ENCODE peak calls at places on chromosomes 7 and 10, in five cellular contexts. One of them, this sample, is unnamed.

GRCh38 chr10:132142396-132143161 is 44.2 kb upstream of the DPYSL4 start:
- DNase-seq in esophagus squamous epithelium: no peak
- DNase-seq in NB4: peak
- DNase-seq in stomach: peak
- DNase-seq in IMR-90: no peak
- DNase-seq in this sample: no peak

GRCh38 chr7:96204601-96205000 is 117.3 kb downstream of the SLC25A13 start:
- DNase-seq in IMR-90: no peak
- DNase-seq in stomach: no peak
- DNase-seq in esophagus squamous epithelium: no peak
- DNase-seq in NB4: no peak
- DNase-seq in this sample: no peak

GRCh38 chr10:78660446-78661106 is 408.2 kb upstream of the ZMIZ1 start:
- DNase-seq in NB4: no peak
- DNase-seq in IMR-90: no peak
- DNase-seq in esophagus squamous epithelium: no peak
- DNase-seq in stomach: no peak
- DNase-seq in this sample: no peak

GRCh38 chr7:158266817-158267736 is 320.5 kb downstream of the PTPRN2 start:
- DNase-seq in IMR-90: no peak
- DNase-seq in stomach: peak
- DNase-seq in esophagus squamous epithelium: no peak
- DNase-seq in NB4: no peak
- DNase-seq in this sample: no peak

GRCh38 chr7:70583965-70584883 is 547.7 kb upstream of the GALNT17 start:
- DNase-seq in stomach: peak
- DNase-seq in IMR-90: no peak
- DNase-seq in esophagus squamous epithelium: no peak
- DNase-seq in NB4: no peak
- DNase-seq in this sample: no peak

GRCh38 chr7:20865684-20866083 is 79.0 kb upstream of the SP8 start:
- DNase-seq in IMR-90: no peak
- DNase-seq in esophagus squamous epithelium: no peak
- DNase-seq in NB4: no peak
- DNase-seq in stomach: no peak
- DNase-seq in this sample: no peak

GRCh38 chr10:116281780-116282179 is 8.8 kb upstream of the GFRA1 start:
- DNase-seq in IMR-90: no peak
- DNase-seq in esophagus squamous epithelium: no peak
- DNase-seq in stomach: no peak
- DNase-seq in NB4: no peak
- DNase-seq in this sample: no peak

GRCh38 chr7:100516135-100516812 is 22.7 kb upstream of the AGFG2 start:
- DNase-seq in esophagus squamous epithelium: no peak
- DNase-seq in stomach: peak
- DNase-seq in NB4: no peak
- DNase-seq in IMR-90: peak
- DNase-seq in this sample: peak

GRCh38 chr10:133160813-133161471 is 923 bp downstream of the KNDC1 start:
- DNase-seq in IMR-90: no peak
- DNase-seq in NB4: peak
- DNase-seq in esophagus squamous epithelium: no peak
- DNase-seq in stomach: no peak
- DNase-seq in this sample: no peak

GRCh38 chr7:37372750-37373149 is 75.9 kb downstream of the ELMO1 start:
- DNase-seq in esophagus squamous epithelium: no peak
- DNase-seq in NB4: no peak
- DNase-seq in IMR-90: no peak
- DNase-seq in stomach: no peak
- DNase-seq in this sample: no peak

GRCh38 chr7:44223362-44224114 is 22.8 kb downstream of the YKT6 start:
- DNase-seq in stomach: no peak
- DNase-seq in IMR-90: no peak
- DNase-seq in esophagus squamous epithelium: no peak
- DNase-seq in NB4: peak
- DNase-seq in this sample: no peak

GRCh38 chr10:112585052-112585451 is 138.0 kb downstream of the VTI1A start:
- DNase-seq in IMR-90: peak
- DNase-seq in NB4: no peak
- DNase-seq in esophagus squamous epithelium: no peak
- DNase-seq in stomach: peak
- DNase-seq in this sample: no peak

GRCh38 chr10:35834916-35835499 is 192.9 kb upstream of the FZD8 start:
- DNase-seq in NB4: no peak
- DNase-seq in stomach: no peak
- DNase-seq in IMR-90: no peak
- DNase-seq in esophagus squamous epithelium: no peak
- DNase-seq in this sample: no peak

GRCh38 chr7:93043393-93043985 is 74.3 kb downstream of the SAMD9 start:
- DNase-seq in esophagus squamous epithelium: no peak
- DNase-seq in stomach: no peak
- DNase-seq in NB4: no peak
- DNase-seq in IMR-90: peak
- DNase-seq in this sample: no peak

GRCh38 chr10:49253340-49253739 is 45.6 kb upstream of the C10orf71 start:
- DNase-seq in IMR-90: no peak
- DNase-seq in NB4: no peak
- DNase-seq in esophagus squamous epithelium: no peak
- DNase-seq in stomach: no peak
- DNase-seq in this sample: no peak

GRCh38 chr10:22319559-22320558 is 1.0 kb upstream of the BMI1 start:
- DNase-seq in IMR-90: no peak
- DNase-seq in NB4: peak
- DNase-seq in esophagus squamous epithelium: no peak
- DNase-seq in stomach: no peak
- DNase-seq in this sample: no peak

GRCh38 chr10:119871881-119872609 is 598 bp downstream of the MCMBP start:
- DNase-seq in NB4: peak
- DNase-seq in IMR-90: peak
- DNase-seq in esophagus squamous epithelium: no peak
- DNase-seq in stomach: peak
- DNase-seq in this sample: peak

GRCh38 chr7:17463511-17464085 is 165.1 kb downstream of the AHR start:
- DNase-seq in IMR-90: no peak
- DNase-seq in esophagus squamous epithelium: no peak
- DNase-seq in NB4: peak
- DNase-seq in stomach: no peak
- DNase-seq in this sample: no peak

GRCh38 chr10:18737236-18737635 is 78.0 kb downstream of the ARL5B start:
- DNase-seq in esophagus squamous epithelium: no peak
- DNase-seq in NB4: no peak
- DNase-seq in stomach: no peak
- DNase-seq in IMR-90: peak
- DNase-seq in this sample: no peak

GRCh38 chr10:112952282-112952991 is 2.4 kb downstream of the TCF7L2 start:
- DNase-seq in stomach: no peak
- DNase-seq in NB4: no peak
- DNase-seq in esophagus squamous epithelium: no peak
- DNase-seq in IMR-90: peak
- DNase-seq in this sample: no peak

GRCh38 chr7:47045169-47045568 is 536.7 kb downstream of the TNS3 start:
- DNase-seq in esophagus squamous epithelium: no peak
- DNase-seq in NB4: no peak
- DNase-seq in IMR-90: no peak
- DNase-seq in stomach: peak
- DNase-seq in this sample: no peak

GRCh38 chr7:24981544-24981951 is 1.6 kb upstream of the OSBPL3 start:
- DNase-seq in NB4: peak
- DNase-seq in esophagus squamous epithelium: no peak
- DNase-seq in IMR-90: peak
- DNase-seq in stomach: peak
- DNase-seq in this sample: peak

GRCh38 chr10:43863859-43864591 is 215.3 kb upstream of the ZNF32 start:
- DNase-seq in NB4: no peak
- DNase-seq in esophagus squamous epithelium: no peak
- DNase-seq in stomach: peak
- DNase-seq in IMR-90: peak
- DNase-seq in this sample: peak

GRCh38 chr10:116809528-116810500 is 39.5 kb upstream of the ENO4 start:
- DNase-seq in stomach: peak
- DNase-seq in NB4: peak
- DNase-seq in IMR-90: no peak
- DNase-seq in esophagus squamous epithelium: no peak
- DNase-seq in this sample: no peak

GRCh38 chr10:121553455-121553854 is 44.8 kb downstream of the FGFR2 start:
- DNase-seq in NB4: no peak
- DNase-seq in stomach: no peak
- DNase-seq in IMR-90: no peak
- DNase-seq in esophagus squamous epithelium: no peak
- DNase-seq in this sample: no peak

GRCh38 chr10:132591166-132591971 is 53.8 kb downstream of the INPP5A start:
- DNase-seq in stomach: peak
- DNase-seq in NB4: no peak
- DNase-seq in IMR-90: peak
- DNase-seq in esophagus squamous epithelium: no peak
- DNase-seq in this sample: peak

GRCh38 chr7:119102294-119102693 is 877.8 kb downstream of the ANKRD7 start:
- DNase-seq in NB4: no peak
- DNase-seq in IMR-90: no peak
- DNase-seq in stomach: no peak
- DNase-seq in esophagus squamous epithelium: no peak
- DNase-seq in this sample: no peak

GRCh38 chr10:70780772-70781171 is 4.4 kb downstream of the TBATA start:
- DNase-seq in NB4: no peak
- DNase-seq in esophagus squamous epithelium: no peak
- DNase-seq in stomach: no peak
- DNase-seq in IMR-90: no peak
- DNase-seq in this sample: no peak

GRCh38 chr7:83211685-83212084 is 49.0 kb upstream of the PCLO start:
- DNase-seq in stomach: no peak
- DNase-seq in esophagus squamous epithelium: no peak
- DNase-seq in IMR-90: no peak
- DNase-seq in NB4: no peak
- DNase-seq in this sample: no peak

GRCh38 chr10:125985557-125986246 is 89.3 kb downstream of the FANK1 start:
- DNase-seq in esophagus squamous epithelium: no peak
- DNase-seq in NB4: no peak
- DNase-seq in stomach: no peak
- DNase-seq in IMR-90: no peak
- DNase-seq in this sample: no peak

GRCh38 chr7:128833148-128833938 is 3.1 kb downstream of the FLNC start:
- DNase-seq in stomach: no peak
- DNase-seq in NB4: peak
- DNase-seq in esophagus squamous epithelium: no peak
- DNase-seq in IMR-90: peak
- DNase-seq in this sample: peak

GRCh38 chr7:16587785-16588184 is 57.8 kb downstream of the ANKMY2 start:
- DNase-seq in NB4: no peak
- DNase-seq in esophagus squamous epithelium: no peak
- DNase-seq in stomach: peak
- DNase-seq in IMR-90: no peak
- DNase-seq in this sample: no peak

GRCh38 chr7:116641551-116642153 is 30.3 kb upstream of the MET start:
- DNase-seq in stomach: no peak
- DNase-seq in NB4: no peak
- DNase-seq in IMR-90: no peak
- DNase-seq in esophagus squamous epithelium: no peak
- DNase-seq in this sample: no peak

GRCh38 chr10:11265486-11265885 is 247.8 kb downstream of the CELF2 start:
- DNase-seq in NB4: no peak
- DNase-seq in esophagus squamous epithelium: no peak
- DNase-seq in stomach: no peak
- DNase-seq in IMR-90: no peak
- DNase-seq in this sample: no peak

GRCh38 chr10:22701132-22701851 is 13.1 kb downstream of the PIP4K2A start:
- DNase-seq in IMR-90: no peak
- DNase-seq in stomach: no peak
- DNase-seq in esophagus squamous epithelium: no peak
- DNase-seq in NB4: no peak
- DNase-seq in this sample: no peak

GRCh38 chr7:29622335-29623265 is 59.0 kb downstream of the PRR15 start:
- DNase-seq in NB4: peak
- DNase-seq in stomach: no peak
- DNase-seq in IMR-90: peak
- DNase-seq in esophagus squamous epithelium: no peak
- DNase-seq in this sample: no peak

GRCh38 chr7:25586513-25586912 is 358.2 kb upstream of the NPVF start:
- DNase-seq in NB4: peak
- DNase-seq in stomach: no peak
- DNase-seq in esophagus squamous epithelium: no peak
- DNase-seq in IMR-90: no peak
- DNase-seq in this sample: no peak

GRCh38 chr10:124799196-124799595 is 2.4 kb upstream of the ABRAXAS2 start:
- DNase-seq in NB4: no peak
- DNase-seq in esophagus squamous epithelium: no peak
- DNase-seq in stomach: no peak
- DNase-seq in IMR-90: no peak
- DNase-seq in this sample: no peak

GRCh38 chr7:84122582-84123360 is 71.8 kb downstream of the SEMA3A start:
- DNase-seq in stomach: no peak
- DNase-seq in NB4: no peak
- DNase-seq in esophagus squamous epithelium: no peak
- DNase-seq in IMR-90: no peak
- DNase-seq in this sample: no peak

GRCh38 chr7:114405427-114405826 is 9.2 kb upstream of the FOXP2 start:
- DNase-seq in esophagus squamous epithelium: no peak
- DNase-seq in IMR-90: no peak
- DNase-seq in stomach: no peak
- DNase-seq in NB4: peak
- DNase-seq in this sample: no peak
- TF ChIP-seq CTCF in esophagus squamous epithelium: peak
- TF ChIP-seq CTCF in IMR-90: peak
- TF ChIP-seq CTCF in stomach: no peak
- TF ChIP-seq CTCF in NB4: no peak
- TF ChIP-seq CTCF in this sample: peak

GRCh38 chr7:103432713-103433112 is 13.3 kb downstream of the SLC26A5 start:
- DNase-seq in NB4: no peak
- DNase-seq in esophagus squamous epithelium: no peak
- DNase-seq in stomach: no peak
- DNase-seq in IMR-90: no peak
- DNase-seq in this sample: no peak
- TF ChIP-seq POLR2A in NB4: no peak
- TF ChIP-seq POLR2A in esophagus squamous epithelium: no peak
- TF ChIP-seq POLR2A in stomach: no peak
- TF ChIP-seq POLR2A in IMR-90: no peak
- TF ChIP-seq POLR2A in this sample: no peak

GRCh38 chr10:107544706-107545520 is 380.4 kb upstream of the SORCS1 start:
- DNase-seq in stomach: no peak
- DNase-seq in IMR-90: no peak
- DNase-seq in NB4: peak
- DNase-seq in esophagus squamous epithelium: no peak
- DNase-seq in this sample: no peak
- TF ChIP-seq CTCF in stomach: no peak
- TF ChIP-seq CTCF in IMR-90: no peak
- TF ChIP-seq CTCF in NB4: no peak
- TF ChIP-seq CTCF in esophagus squamous epithelium: no peak
- TF ChIP-seq CTCF in this sample: no peak

GRCh38 chr10:329361-330099 is 194.3 kb downstream of the ZMYND11 start:
- DNase-seq in esophagus squamous epithelium: no peak
- DNase-seq in stomach: peak
- DNase-seq in IMR-90: peak
- DNase-seq in NB4: peak
- DNase-seq in this sample: peak
- TF ChIP-seq POLR2A in esophagus squamous epithelium: no peak
- TF ChIP-seq POLR2A in stomach: no peak
- TF ChIP-seq POLR2A in IMR-90: peak
- TF ChIP-seq POLR2A in NB4: no peak
- TF ChIP-seq POLR2A in this sample: no peak